ENCODE peak calls at places on chromosomes 3 and 15, in four cellular contexts. Q is retina, U is nephron progenitor cell, Y is COR-L47. K is an unnamed sample.

GRCh38 chr3:16315623-16316022 is 50.6 kb downstream of the OXNAD1 start:
- DNase-seq in Q (no peak), U (no peak), Y (no peak), K (no peak)

GRCh38 chr15:55661431-55661830 is 73.3 kb upstream of the PYGO1 start:
- DNase-seq in Q (no peak), U (no peak), Y (no peak), K (no peak)

GRCh38 chr15:50435772-50436171 is 11.6 kb downstream of the USP8 start:
- DNase-seq in Q (no peak), U (no peak), Y (no peak), K (no peak)

GRCh38 chr3:188299068-188299467 is 145.1 kb downstream of the LPP start:
- DNase-seq in U (no peak), Y (no peak), Q (no peak), K (no peak)

GRCh38 chr15:41562784-41563198 is 3.8 kb downstream of the TYRO3 start:
- DNase-seq in Q (peak; percentile 18), U (no peak), Y (peak; percentile 34), K (peak; percentile 30)

GRCh38 chr15:65323071-65323511 is 18.6 kb downstream of the RNU5B-1 start:
- DNase-seq in Y (peak; percentile 88), U (no peak), Q (no peak), K (peak; percentile 5)

GRCh38 chr3:40713795-40714194 is 189.0 kb downstream of the ZNF621 start:
- DNase-seq in Q (no peak), U (no peak), Y (no peak), K (no peak)

GRCh38 chr15:34709866-34710265 is 44.9 kb downstream of the GJD2 start:
- DNase-seq in Q (no peak), U (no peak), Y (no peak), K (no peak)

GRCh38 chr3:120048355-120048754 is 45.9 kb downstream of the GSK3B start:
- DNase-seq in U (no peak), Y (no peak), Q (no peak), K (no peak)

GRCh38 chr3:157502916-157503620 is at the start of gene VEPH1:
- DNase-seq in U (peak; percentile 16), Q (peak; percentile 16), Y (no peak), K (no peak)

GRCh38 chr3:177221734-177222133 is 24.5 kb upstream of the TBL1XR1 start:
- DNase-seq in U (no peak), Y (no peak), Q (no peak), K (no peak)

GRCh38 chr3:192804502-192804901 is 77.2 kb upstream of the FGF12 start:
- DNase-seq in Y (no peak), Q (no peak), U (no peak), K (no peak)

GRCh38 chr3:150589759-150590158 is 13.4 kb upstream of the SELENOT start:
- DNase-seq in Q (no peak), U (no peak), Y (no peak), K (no peak)

GRCh38 chr3:128270559-128271492 is 117.5 kb downstream of the EEFSEC start:
- DNase-seq in U (no peak), Y (no peak), Q (no peak), K (no peak)

GRCh38 chr3:177069514-177070329 is 127.6 kb downstream of the TBL1XR1 start:
- DNase-seq in U (no peak), Y (no peak), Q (no peak), K (no peak)

K was measured in NCI-H146.